ENCODE peak calls at places on chromosomes 11 and 22, in ten cellular contexts. C is activated T-cell treated with anti-CD3 and anti-CD28 coated beads for 4 hours; V is CD4-positive, CD25-positive, alpha-beta regulatory T cell; B is astrocyte of the spinal cord; L is HCT116; J is psoas muscle; Y is activated CD4-positive, alpha-beta T cell treated with anti-CD3 and anti-CD28 coated beads, Interleukin-2, amount 50 U/mL, for 24 hours; G is HAP-1; X is lung microvascular endothelial cell; E is MM.1S. P is an unnamed sample.

GRCh38 chr11:125517116-125517804 is 21.2 kb upstream of the FEZ1 start:
- DNase-seq in J (no peak), V (no peak), E (peak; percentile 37), G (peak; percentile 95), B (peak; percentile 84), C (no peak), X (peak; percentile 87), Y (no peak), L (no peak), P (no peak)

GRCh38 chr11:104075091-104075490 is 38.7 kb downstream of the DDI1 start:
- DNase-seq in X (no peak), J (no peak), C (no peak), E (no peak), Y (no peak), L (no peak), V (no peak), B (no peak), G (no peak), P (no peak)

GRCh38 chr11:66326261-66327111 is 9.6 kb upstream of the CD248 start:
- DNase-seq in X (no peak), L (no peak), B (peak; percentile 37), V (no peak), J (peak; percentile 81), E (no peak), G (no peak), Y (no peak), C (no peak), P (no peak)

GRCh38 chr11:127825185-127825584 is 762.2 kb downstream of the ETS1 start:
- DNase-seq in C (no peak), G (no peak), L (no peak), E (no peak), Y (no peak), X (no peak), J (no peak), B (no peak), V (no peak), P (no peak)

GRCh38 chr11:77779935-77780334 is 40.6 kb downstream of the RSF1 start:
- DNase-seq in B (peak; percentile 42), Y (no peak), J (no peak), V (no peak), E (no peak), X (peak; percentile 50), G (peak; percentile 28), L (no peak), C (no peak), P (no peak)

GRCh38 chr11:29328961-29329441 is 687.8 kb downstream of the KCNA4 start:
- DNase-seq in C (no peak), Y (no peak), G (peak; percentile 3), B (peak; percentile 87), V (no peak), L (peak; percentile 62), X (peak; percentile 80), J (no peak), E (peak; percentile 36), P (no peak)

GRCh38 chr11:17116121-17116520 is 38.7 kb upstream of the RPS13 start:
- DNase-seq in E (no peak), L (no peak), J (no peak), C (no peak), G (no peak), B (no peak), X (no peak), Y (no peak), V (no peak), P (no peak)

GRCh38 chr11:10301656-10302293 is 3.1 kb upstream of the ADM start:
- DNase-seq in V (no peak), G (no peak), B (peak; percentile 74), J (no peak), L (no peak), Y (no peak), X (no peak), E (no peak), C (no peak), P (no peak)

GRCh38 chr11:126319374-126319740 is 15.5 kb downstream of the DCPS start:
- DNase-seq in X (no peak), C (no peak), J (no peak), B (no peak), E (no peak), V (no peak), Y (no peak), L (no peak), G (no peak), P (no peak)

GRCh38 chr11:10640308-10640707 is 53.2 kb downstream of the IRAG1 start:
- DNase-seq in L (no peak), V (no peak), G (no peak), E (no peak), Y (no peak), J (no peak), B (no peak), C (no peak), X (no peak), P (no peak)

GRCh38 chr11:44848203-44848962 is 102.3 kb downstream of the TP53I11 start:
- DNase-seq in J (no peak), C (no peak), G (no peak), B (no peak), Y (no peak), X (no peak), V (no peak), L (no peak), E (no peak), P (no peak)

GRCh38 chr11:32311351-32312077 is 123.8 kb downstream of the WT1 start:
- DNase-seq in J (no peak), B (no peak), X (no peak), G (no peak), Y (no peak), V (no peak), L (no peak), E (no peak), C (no peak), P (no peak)

GRCh38 chr11:3346587-3346986 is 32.4 kb downstream of the ZNF195 start:
- DNase-seq in B (no peak), G (no peak), L (no peak), C (no peak), X (no peak), Y (no peak), E (no peak), V (no peak), J (no peak), P (no peak)

GRCh38 chr11:116263020-116263419 is 509.8 kb downstream of the BUD13 start:
- DNase-seq in J (no peak), B (no peak), L (no peak), Y (no peak), C (no peak), E (no peak), V (no peak), G (no peak), X (no peak), P (no peak)

GRCh38 chr11:84536456-84536855 is 1090.7 kb downstream of the DLG2 start:
- DNase-seq in E (no peak), X (no peak), L (no peak), C (no peak), J (no peak), Y (no peak), V (no peak), B (no peak), G (no peak), P (no peak)

GRCh38 chr22:30471616-30472318 is at the start of gene SEC14L3:
- DNase-seq in X (no peak), C (no peak), B (no peak), V (no peak), G (no peak), L (no peak), J (no peak), E (no peak), Y (no peak), P (no peak)

GRCh38 chr11:94130589-94131362 is 2.1 kb downstream of the PANX1 start:
- DNase-seq in E (no peak), G (no peak), Y (no peak), C (no peak), L (no peak), V (no peak), B (peak; percentile 67), J (no peak), X (peak; percentile 72), P (no peak)

GRCh38 chr11:10931761-10932700 is 74.2 kb upstream of the ZBED5 start:
- DNase-seq in J (peak; percentile 75), C (no peak), V (no peak), L (no peak), B (no peak), X (no peak), E (no peak), Y (no peak), G (peak; percentile 25), P (no peak)

GRCh38 chr22:30457964-30458363 is 13.9 kb downstream of the SEC14L3 start:
- DNase-seq in G (no peak), J (no peak), C (no peak), E (no peak), V (no peak), X (no peak), Y (no peak), B (no peak), L (no peak), P (no peak)

GRCh38 chr22:41238570-41239442 is 1.9 kb downstream of the CHADL start:
- DNase-seq in C (no peak), X (no peak), Y (no peak), E (no peak), B (no peak), L (no peak), G (no peak), J (no peak), V (no peak), P (no peak)

GRCh38 chr22:19109198-19110063 is 12.8 kb downstream of the DGCR2 start:
- DNase-seq in J (no peak), G (no peak), Y (peak; percentile 37), X (peak; percentile 35), B (peak; percentile 40), V (peak; percentile 55), L (no peak), C (peak; percentile 25), E (peak; percentile 77), P (no peak)

GRCh38 chr11:74925281-74925680 is 23.6 kb downstream of the XRRA1 start:
- DNase-seq in C (no peak), G (no peak), X (no peak), V (no peak), Y (no peak), J (no peak), E (no peak), B (peak; percentile 24), L (no peak), P (no peak)

GRCh38 chr11:130847517-130847916 is 68.8 kb downstream of the SNX19 start:
- DNase-seq in G (no peak), J (no peak), B (peak; percentile 83), Y (no peak), X (peak; percentile 76), L (peak; percentile 46), E (peak; percentile 90), V (no peak), C (no peak), P (no peak)